ENCODE peak calls at places on chromosomes 12 and 14, in four cellular contexts. S, I, F and G are unnamed samples.

GRCh38 chr12:3772380-3772779 is 19.5 kb upstream of the CRACR2A start:
- DNase-seq in S (no peak), I (no peak), F (peak; percentile 40), G (no peak)

GRCh38 chr12:66552753-66553152 is 126.1 kb downstream of the GRIP1 start:
- DNase-seq in S (no peak), I (no peak), F (no peak), G (no peak)

GRCh38 chr14:79971330-79971729 is 240.0 kb downstream of the DIO2 start:
- DNase-seq in S (peak; percentile 5), I (peak; percentile 43), F (peak; percentile 82), G (peak; percentile 52)

GRCh38 chr12:89335452-89336244 is 16.7 kb downstream of the DUSP6 start:
- DNase-seq in S (no peak), I (no peak), F (no peak), G (no peak)

GRCh38 chr12:70918321-70918720 is 2.2 kb downstream of the PTPRR start:
- DNase-seq in S (no peak), I (no peak), F (no peak), G (no peak)

GRCh38 chr14:47966411-47966810 is 291.0 kb upstream of the MDGA2 start:
- DNase-seq in S (no peak), I (no peak), F (no peak), G (no peak)

GRCh38 chr12:59055204-59055839 is 135.0 kb upstream of the LRIG3 start:
- DNase-seq in S (no peak), I (no peak), F (peak; percentile 73), G (peak; percentile 56)

GRCh38 chr12:107925125-107925524 is 150.6 kb downstream of the ASCL4 start:
- DNase-seq in S (no peak), I (no peak), F (no peak), G (no peak)

GRCh38 chr12:46303039-46303666 is 34.3 kb upstream of the SLC38A1 start:
- DNase-seq in S (peak; percentile 9), I (no peak), F (peak; percentile 57), G (peak; percentile 34)

GRCh38 chr14:71289536-71289935 is 382.3 kb downstream of the PCNX1 start:
- DNase-seq in S (no peak), I (no peak), F (no peak), G (no peak)

GRCh38 chr12:29589271-29589670 is 91.8 kb upstream of the OVCH1 start:
- DNase-seq in S (no peak), I (no peak), F (peak; percentile 71), G (no peak)

GRCh38 chr12:29595071-29595755 is 97.7 kb upstream of the OVCH1 start:
- DNase-seq in S (no peak), I (no peak), F (no peak), G (no peak)

GRCh38 chr12:29589852-29590251 is 92.4 kb upstream of the OVCH1 start:
- DNase-seq in S (no peak), I (no peak), F (peak; percentile 55), G (no peak)

GRCh38 chr12:29593001-29593400 is 95.5 kb upstream of the OVCH1 start:
- DNase-seq in S (no peak), I (no peak), F (no peak), G (no peak)

DNA sequence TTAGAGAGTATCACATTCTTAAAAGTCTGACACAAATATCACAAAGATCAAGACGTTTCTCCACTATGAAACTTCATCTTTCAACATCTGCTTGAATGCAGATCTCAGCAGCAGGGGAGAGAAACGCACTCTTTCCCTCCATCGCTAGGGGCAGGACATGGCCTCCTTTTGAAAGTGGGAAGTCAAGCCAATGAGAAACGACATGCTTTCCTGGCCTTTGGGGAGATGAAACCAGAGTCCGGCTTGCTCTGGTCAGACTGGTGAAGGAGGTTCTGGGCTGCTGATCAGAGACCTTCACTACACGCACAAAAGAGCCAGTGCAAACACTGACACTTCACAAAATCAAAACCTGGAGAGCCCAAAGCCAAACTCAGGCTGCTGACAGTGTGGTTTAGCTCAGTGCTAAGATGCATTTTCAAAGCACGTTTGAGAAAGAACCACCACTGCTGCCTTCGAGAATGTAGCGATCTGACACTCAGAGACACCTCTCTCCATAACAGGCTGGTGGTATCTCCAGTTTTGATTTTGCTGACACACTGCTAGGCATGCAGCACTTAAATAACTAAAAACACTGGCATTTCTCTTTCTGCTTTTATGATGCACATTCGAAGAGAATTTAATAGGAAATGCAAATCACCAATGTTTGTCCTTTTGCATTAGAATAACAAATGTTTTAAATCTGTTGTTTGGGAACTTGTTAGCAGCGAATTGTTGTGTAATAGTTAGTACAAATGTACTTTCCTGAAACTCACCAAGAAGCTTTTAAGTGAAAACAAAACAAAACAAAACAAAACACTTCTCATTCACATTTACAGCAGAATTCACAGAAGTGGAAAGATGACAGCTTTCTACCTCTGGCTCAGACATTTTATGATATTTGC is 93.9 kb upstream of the OVCH1 start:
- DNase-seq in S (no peak), I (no peak), F (peak; percentile 68), G (no peak)
- H3K4me3 ChIP-seq in S (no peak overlapping the region), I (no peak overlapping the region), F (no peak overlapping the region), G (no peak overlapping the region)

DNA sequence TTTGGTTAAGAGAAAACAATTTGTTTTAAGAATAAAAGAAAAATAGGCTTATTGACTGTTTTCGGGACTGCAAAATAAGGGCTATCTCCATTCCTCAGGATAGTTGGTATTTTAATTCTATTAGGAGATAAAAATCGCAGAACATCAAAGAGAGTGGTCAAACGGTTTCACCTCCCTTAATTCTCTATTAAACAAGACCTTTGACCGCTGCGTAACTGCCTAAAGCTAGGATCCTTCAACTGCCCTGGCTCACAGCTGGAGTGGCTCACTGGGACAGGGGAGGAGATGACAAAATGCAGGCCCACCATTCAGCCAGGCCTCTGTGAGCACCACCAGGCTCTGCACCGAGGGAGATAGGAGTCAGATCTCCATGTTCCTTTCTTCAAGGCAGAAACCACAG is 119.0 kb upstream of the DAAM1 start:
- DNase-seq in S (no peak), I (no peak), F (peak; percentile 57), G (no peak)
- TF ChIP-seq CTCF in S (no peak), I (no peak), F (no peak), G (no peak)

GRCh38 chr14:42535397-42535796 is 928.7 kb downstream of the LRFN5 start:
- DNase-seq in S (no peak), I (no peak), F (no peak), G (no peak)
- H3K4me3 ChIP-seq in S (no peak overlapping the region), I (no peak overlapping the region), F (peak overlapping the region; percentile 43), G (no peak overlapping the region)

DNA sequence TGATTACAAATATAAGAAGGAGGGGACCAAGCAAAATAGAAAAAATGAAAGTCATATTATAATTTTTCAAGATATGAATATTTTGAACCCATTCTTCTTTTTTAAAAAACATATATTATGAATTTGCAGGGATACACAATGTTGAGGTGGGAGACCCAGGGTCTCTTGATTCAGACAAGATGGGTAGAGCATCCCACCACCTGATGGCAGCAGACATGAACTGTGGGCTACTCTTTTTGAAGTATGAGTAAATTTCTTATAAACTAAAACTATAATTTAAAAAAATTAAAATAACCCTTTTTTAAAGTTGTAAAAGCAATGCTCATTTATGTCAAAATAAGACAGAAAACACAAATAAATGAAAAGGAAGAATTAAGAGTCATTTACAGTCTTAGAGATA is 202.7 kb upstream of the PRICKLE1 start:
- DNase-seq in S (no peak), I (no peak), F (no peak), G (no peak)
- TF ChIP-seq CTCF in S (peak; percentile 27), I (peak; percentile 16), F (peak; percentile 4), G (peak; percentile 10)